ENCODE peak calls at places on chromosomes 7 and 10, in seven cellular contexts. T, L, M, V, P, X and F are unnamed samples.
A peak's percentile ranks its signal among the peaks of the same experiment; 100 is the strongest.

GRCh38 chr7:76149847-76150691 is 51.6 kb upstream of the SRRM3 start:
- DNase-seq in T (no peak), L (no peak), M (no peak), V (no peak), P (no peak), X (no peak), F (no peak)

GRCh38 chr10:132940791-132941465 is 1.4 kb downstream of the CFAP46 start:
- DNase-seq in T (no peak), L (no peak), M (no peak), V (no peak), P (no peak), X (no peak), F (no peak)

GRCh38 chr7:38169862-38170261 is 8.2 kb upstream of the STARD3NL start:
- DNase-seq in T (peak; percentile 63), L (peak; percentile 95), M (peak; percentile 69), V (peak; percentile 94), P (peak; percentile 93), X (no peak), F (peak; percentile 18)

GRCh38 chr7:134311807-134312206 is 4.9 kb downstream of the SLC35B4 start:
- DNase-seq in T (no peak), L (no peak), M (no peak), V (no peak), P (no peak), X (no peak), F (no peak)

GRCh38 chr7:78437118-78437517 is 638.5 kb downstream of the PHTF2 start:
- DNase-seq in T (peak; percentile 43), L (peak; percentile 57), M (peak; percentile 70), V (peak; percentile 41), P (peak; percentile 74), X (no peak), F (no peak)

GRCh38 chr10:124253006-124253405 is 159.6 kb upstream of the CHST15 start:
- DNase-seq in T (no peak), L (no peak), M (no peak), V (no peak), P (no peak), X (no peak), F (no peak)

GRCh38 chr7:66626236-66626957 is 2.3 kb upstream of the KCTD7 start:
- DNase-seq in T (peak; percentile 93), L (peak; percentile 27), M (peak; percentile 36), V (peak; percentile 74), P (peak; percentile 39), X (no peak), F (no peak)

GRCh38 chr10:19499291-19499765 is 316.9 kb upstream of the PLXDC2 start:
- DNase-seq in T (no peak), L (peak; percentile 17), M (no peak), V (no peak), P (no peak), X (no peak), F (no peak)

GRCh38 chr7:102439963-102440795 is 6.8 kb downstream of the ORAI2 start:
- DNase-seq in T (peak; percentile 84), L (peak; percentile 70), M (peak; percentile 89), V (peak; percentile 55), P (peak; percentile 96), X (no peak), F (peak; percentile 81)

GRCh38 chr7:148503900-148504487 is 86.6 kb upstream of the C7orf33 start:
- DNase-seq in T (peak; percentile 66), L (peak; percentile 63), M (peak; percentile 18), V (peak; percentile 71), P (peak; percentile 38), X (no peak), F (no peak)

GRCh38 chr10:74598891-74599566 is 227.4 kb upstream of the KAT6B start:
- DNase-seq in T (peak; percentile 59), L (peak; percentile 68), M (peak; percentile 7), V (peak; percentile 70), P (no peak), X (no peak), F (no peak)

GRCh38 chr7:2182461-2182860 is 50.3 kb downstream of the MAD1L1 start:
- DNase-seq in T (no peak), L (no peak), M (no peak), V (no peak), P (no peak), X (no peak), F (no peak)